ENCODE peak calls at places on chromosome 19, in seven cellular contexts. X is mesendoderm, K is neuronal stem cell, D is H9, G is trophoblast cell, Z is mesenchymal stem cell, Q is IMR-90. N is an unnamed sample.

GRCh38 chr19:48591021-48591420 is 15.5 kb upstream of the SPACA4 start:
- DNase-seq in X (peak), K (no peak), D (no peak), G (peak), Z (peak), Q (no peak), N (no peak)

GRCh38 chr19:38061294-38061693 is 154.3 kb downstream of the SIPA1L3 start:
- DNase-seq in X (no peak), K (no peak), D (no peak), G (peak), Z (peak), Q (peak), N (no peak)

GRCh38 chr19:10356431-10356830 is 17.0 kb upstream of the ICAM3 start:
- DNase-seq in X (no peak), K (no peak), D (no peak), G (no peak), Z (no peak), Q (no peak), N (no peak)

GRCh38 chr19:10764340-10764894 is 46.5 kb downstream of the DNM2 start:
- DNase-seq in X (no peak), K (no peak), D (no peak), G (no peak), Z (no peak), Q (no peak), N (no peak)

GRCh38 chr19:53158119-53158656 is 665 bp downstream of the ZNF347 start:
- DNase-seq in X (peak), K (peak), D (peak), G (peak), Z (peak), Q (peak), N (no peak)

GRCh38 chr19:10936661-10937084 is 8.1 kb downstream of the TIMM29 start:
- DNase-seq in X (peak), K (peak), D (peak), G (peak), Z (peak), Q (peak), N (no peak)

GRCh38 chr19:11066326-11066725 is 22.9 kb upstream of the LDLR start:
- DNase-seq in X (no peak), K (no peak), D (no peak), G (peak), Z (no peak), Q (no peak), N (no peak)

GRCh38 chr19:9054768-9055167 is 32.1 kb upstream of the OR1M1 start:
- DNase-seq in X (peak), K (peak), D (peak), G (peak), Z (no peak), Q (no peak), N (peak)

GRCh38 chr19:38273499-38273898 is 9.1 kb downstream of the SPINT2 start:
- DNase-seq in X (no peak), K (no peak), D (no peak), G (no peak), Z (no peak), Q (no peak), N (no peak)

GRCh38 chr19:53906211-53907192 is 2.6 kb upstream of the CACNG7 start:
- DNase-seq in X (no peak), K (peak), D (peak), G (no peak), Z (no peak), Q (no peak), N (no peak)

GRCh38 chr19:5057860-5058259 is 88.9 kb downstream of the KDM4B start:
- DNase-seq in X (peak), K (no peak), D (peak), G (no peak), Z (no peak), Q (no peak), N (no peak)

GRCh38 chr19:38720559-38721236 is 23.6 kb downstream of the CAPN12 start:
- DNase-seq in X (no peak), K (no peak), D (no peak), G (no peak), Z (no peak), Q (no peak), N (no peak)

GRCh38 chr19:56637976-56638555 is 4.9 kb upstream of the SMIM17 start:
- DNase-seq in X (peak), K (peak), D (peak), G (peak), Z (peak), Q (peak), N (peak)

GRCh38 chr19:20840371-20840770 is 64.3 kb downstream of the ZNF66 start:
- DNase-seq in X (peak), K (no peak), D (no peak), G (no peak), Z (no peak), Q (no peak), N (no peak)

GRCh38 chr19:14317157-14317556 is 64.1 kb upstream of the ADGRE5 start:
- DNase-seq in X (no peak), K (no peak), D (no peak), G (no peak), Z (no peak), Q (no peak), N (no peak)

GRCh38 chr19:39506944-39507714 is 7.8 kb upstream of the SELENOV start:
- DNase-seq in X (peak), K (peak), D (peak), G (peak), Z (peak), Q (peak), N (peak)

GRCh38 chr19:32498641-32499200 is 82.3 kb upstream of the PDCD5 start:
- DNase-seq in X (no peak), K (no peak), D (no peak), G (peak), Z (no peak), Q (no peak), N (no peak)

GRCh38 chr19:47124937-47125668 is 5.5 kb upstream of the SAE1 start:
- DNase-seq in X (peak), K (peak), D (peak), G (peak), Z (peak), Q (peak), N (no peak)

GRCh38 chr19:40443930-40444180 is 280 bp downstream of the SERTAD3 start:
- DNase-seq in X (no peak), K (peak), D (no peak), G (no peak), Z (no peak), Q (no peak), N (no peak)

GRCh38 chr19:52665529-52665928 is 27.4 kb upstream of the ZNF83 start:
- DNase-seq in X (no peak), K (no peak), D (no peak), G (peak), Z (peak), Q (peak), N (no peak)

GRCh38 chr19:47445937-47446402 is 25.7 kb downstream of the SLC8A2 start:
- DNase-seq in X (no peak), K (no peak), D (peak), G (no peak), Z (peak), Q (no peak), N (peak)

GRCh38 chr19:41366089-41366488 is 2.1 kb upstream of the B9D2 start:
- DNase-seq in X (no peak), K (no peak), D (no peak), G (no peak), Z (no peak), Q (no peak), N (no peak)

GRCh38 chr19:2179095-2179494 is 15.4 kb downstream of the DOT1L start:
- DNase-seq in X (no peak), K (no peak), D (no peak), G (no peak), Z (no peak), Q (no peak), N (no peak)

GRCh38 chr19:2180881-2181617 is 17.3 kb downstream of the DOT1L start:
- DNase-seq in X (no peak), K (no peak), D (peak), G (no peak), Z (no peak), Q (no peak), N (no peak)

GRCh38 chr19:2184422-2185012 is 20.8 kb downstream of the DOT1L start:
- DNase-seq in X (no peak), K (no peak), D (no peak), G (no peak), Z (no peak), Q (no peak), N (no peak)

GRCh38 chr19:2180114-2180513 is 16.4 kb downstream of the DOT1L start:
- DNase-seq in X (no peak), K (no peak), D (no peak), G (no peak), Z (no peak), Q (no peak), N (no peak)

GRCh38 chr19:2181618-2181997 is 17.9 kb downstream of the DOT1L start:
- DNase-seq in X (no peak), K (no peak), D (no peak), G (no peak), Z (no peak), Q (no peak), N (no peak)
- H4K8ac ChIP-seq in X (no peak), K (no peak), D (no peak), G (no peak), Z (no peak), Q (no peak), N (no peak)

GRCh38 chr19:45879055-45879454 is 6.9 kb downstream of the IRF2BP1 start:
- DNase-seq in X (no peak), K (no peak), D (no peak), G (no peak), Z (no peak), Q (no peak), N (no peak)

GRCh38 chr19:45881909-45882528 is 3.9 kb downstream of the IRF2BP1 start:
- DNase-seq in X (peak), K (no peak), D (peak), G (no peak), Z (no peak), Q (no peak), N (no peak)

GRCh38 chr19:45878043-45878794 is 7.7 kb downstream of the IRF2BP1 start:
- DNase-seq in X (no peak), K (no peak), D (no peak), G (peak), Z (no peak), Q (no peak), N (no peak)

GRCh38 chr19:45881082-45881908 is 4.6 kb downstream of the IRF2BP1 start:
- DNase-seq in X (peak), K (no peak), D (no peak), G (no peak), Z (no peak), Q (no peak), N (no peak)

DNA sequence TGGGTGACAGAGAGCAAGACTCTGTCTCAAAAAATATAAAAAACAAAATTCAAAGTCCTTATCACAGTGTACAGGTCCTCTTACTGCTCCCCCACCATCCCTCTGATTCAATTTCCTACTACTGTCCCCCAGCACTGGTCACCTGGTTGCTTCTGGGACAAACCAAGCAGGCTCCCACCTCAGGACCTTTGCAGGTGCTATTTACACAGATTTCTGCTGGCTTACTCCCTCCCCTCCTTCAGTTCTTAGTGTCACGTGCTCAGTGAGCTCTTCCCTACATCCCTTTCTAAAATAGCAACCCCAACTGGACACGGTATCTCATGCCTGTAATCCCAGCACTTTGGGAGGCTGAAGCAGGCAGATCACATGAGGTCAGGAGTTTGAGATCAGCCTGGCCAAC is 6.0 kb downstream of the IRF2BP1 start:
- DNase-seq in X (no peak), K (no peak), D (no peak), G (no peak), Z (no peak), Q (no peak), N (no peak)
- H4K8ac ChIP-seq in X (no peak), K (no peak), D (no peak), G (no peak), Z (no peak), Q (no peak), N (no peak)

GRCh38 chr19:6649189-6649588 is 20.8 kb downstream of the TNFSF14 start:
- DNase-seq in X (no peak), K (no peak), D (no peak), G (no peak), Z (no peak), Q (no peak), N (no peak)
- H4K8ac ChIP-seq in X (no peak), K (no peak), D (no peak), G (no peak), Z (no peak), Q (no peak), N (no peak)

GRCh38 chr19:2014731-2015610 is 543 bp downstream of the BTBD2 start:
- DNase-seq in X (peak), K (peak), D (no peak), G (peak), Z (no peak), Q (no peak), N (no peak)
- H4K8ac ChIP-seq in X (no peak), K (peak), D (no peak), G (peak), Z (peak), Q (peak), N (peak)

DNA sequence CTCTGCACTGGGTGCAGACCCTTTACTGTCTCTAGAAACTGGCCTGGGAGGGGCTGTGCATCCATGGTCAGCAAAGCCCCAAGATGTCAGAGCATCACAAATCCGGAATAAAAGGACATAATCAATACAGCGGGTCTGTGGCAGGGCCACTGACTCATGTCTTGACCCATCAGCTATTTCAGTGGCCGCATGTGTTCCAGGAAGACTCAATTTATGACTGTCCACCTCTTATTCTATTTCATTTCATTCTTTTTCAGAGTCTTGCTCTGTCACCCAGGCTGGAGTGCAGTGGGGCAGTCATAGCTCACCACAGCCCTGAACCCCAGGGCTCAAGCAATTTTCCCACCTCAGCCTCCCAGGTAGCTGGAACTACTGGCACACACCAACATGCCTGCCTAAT is 53.2 kb downstream of the PEX11G start:
- DNase-seq in X (no peak), K (no peak), D (no peak), G (no peak), Z (no peak), Q (no peak), N (no peak)
- H4K8ac ChIP-seq in X (no peak), K (no peak), D (no peak), G (no peak), Z (no peak), Q (no peak), N (no peak)

GRCh38 chr19:19262190-19263057 is 10.7 kb downstream of the TM6SF2 start:
- DNase-seq in X (peak), K (no peak), D (peak), G (no peak), Z (no peak), Q (no peak), N (no peak)

GRCh38 chr19:19261350-19262189 is 11.5 kb downstream of the TM6SF2 start:
- DNase-seq in X (peak), K (peak), D (peak), G (no peak), Z (no peak), Q (no peak), N (peak)

GRCh38 chr19:19260842-19261241 is 12.3 kb downstream of the TM6SF2 start:
- DNase-seq in X (no peak), K (no peak), D (no peak), G (no peak), Z (no peak), Q (no peak), N (no peak)

GRCh38 chr19:19267305-19267704 is 5.8 kb downstream of the TM6SF2 start:
- DNase-seq in X (no peak), K (no peak), D (no peak), G (no peak), Z (no peak), Q (no peak), N (no peak)

DNA sequence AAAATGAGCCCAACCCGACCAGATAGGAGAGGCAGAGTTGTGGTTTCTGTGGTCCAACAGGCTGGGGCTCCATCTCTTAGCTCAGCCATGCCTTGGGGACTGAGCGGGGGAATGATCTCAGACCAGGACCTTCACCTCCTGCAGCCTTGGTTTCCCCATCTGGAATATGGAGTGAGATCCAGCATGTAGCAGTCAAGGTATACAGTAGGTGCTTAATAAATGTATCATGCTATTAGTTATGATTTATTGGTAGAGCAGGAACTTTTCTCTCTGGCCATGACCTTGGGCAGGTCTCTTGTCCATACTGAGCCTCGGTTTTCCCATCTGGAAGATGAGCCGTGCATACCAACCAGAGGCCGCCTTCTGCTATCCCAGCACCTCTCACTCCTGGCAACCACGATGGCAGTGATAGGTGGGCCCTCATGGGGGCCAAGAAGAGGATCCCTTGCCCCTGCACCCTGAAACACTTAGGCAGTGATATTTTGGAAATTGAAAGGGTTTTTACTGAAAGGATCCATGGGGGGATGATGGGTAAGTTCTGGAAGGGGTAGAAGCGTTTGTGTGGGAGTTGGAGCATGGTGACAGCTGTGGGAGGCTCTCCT is 9.1 kb downstream of the TM6SF2 start:
- DNase-seq in X (no peak), K (no peak), D (no peak), G (no peak), Z (no peak), Q (no peak), N (no peak)
- H4K8ac ChIP-seq in X (no peak), K (no peak), D (no peak), G (no peak), Z (no peak), Q (no peak), N (no peak)

DNA sequence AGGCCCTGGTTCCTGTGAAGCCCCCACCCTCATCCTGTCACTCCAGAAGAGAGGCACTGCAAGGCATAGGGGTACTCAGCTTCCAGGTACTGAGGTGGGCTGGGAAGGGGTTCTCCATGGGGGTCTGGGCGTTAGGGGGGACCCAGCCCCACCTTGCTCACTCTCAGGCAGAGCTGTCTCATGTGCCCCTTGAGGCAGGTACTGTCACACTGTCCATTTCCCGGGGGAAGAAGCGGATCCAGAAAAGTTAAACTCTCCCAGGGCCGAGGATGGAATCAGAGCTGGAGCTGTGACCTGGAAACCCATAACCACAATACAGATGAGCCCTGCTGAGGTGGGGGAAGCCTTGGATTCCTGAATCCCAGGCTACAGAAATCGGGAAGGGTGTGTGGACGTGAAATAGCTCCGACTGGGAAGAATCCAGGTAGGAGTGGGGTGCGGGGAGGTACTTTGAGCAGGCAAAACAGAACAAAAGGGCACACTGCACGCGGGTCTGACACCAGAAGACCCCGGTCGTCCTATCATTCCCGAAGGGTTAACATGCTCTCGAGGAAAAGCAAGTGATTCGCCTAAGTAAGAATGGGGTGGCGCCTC is 529 bp upstream of the USE1 start:
- DNase-seq in X (no peak), K (no peak), D (no peak), G (peak), Z (no peak), Q (no peak), N (peak)
- H4K8ac ChIP-seq in X (no peak), K (no peak), D (peak), G (peak), Z (peak), Q (peak), N (peak)

GRCh38 chr19:44725251-44725650 is 23.3 kb upstream of the BCL3 start:
- DNase-seq in X (no peak), K (no peak), D (no peak), G (peak), Z (peak), Q (no peak), N (no peak)
- H4K8ac ChIP-seq in X (no peak), K (no peak), D (no peak), G (no peak), Z (no peak), Q (peak), N (peak)

GRCh38 chr19:16048583-16048982 is 27.7 kb upstream of the TPM4 start:
- DNase-seq in X (no peak), K (no peak), D (no peak), G (peak), Z (no peak), Q (no peak), N (no peak)
- H4K8ac ChIP-seq in X (no peak), K (no peak), D (no peak), G (no peak), Z (no peak), Q (no peak), N (no peak)

GRCh38 chr19:28358604-28359003 is 854.3 kb downstream of the UQCRFS1 start:
- DNase-seq in X (peak), K (no peak), D (no peak), G (no peak), Z (no peak), Q (no peak), N (no peak)

GRCh38 chr19:28359819-28360414 is 853.0 kb downstream of the UQCRFS1 start:
- DNase-seq in X (no peak), K (no peak), D (no peak), G (no peak), Z (no peak), Q (no peak), N (no peak)
- H4K8ac ChIP-seq in X (no peak), K (no peak), D (no peak), G (no peak), Z (no peak), Q (no peak), N (no peak)